ENCODE peak calls at places on chromosomes 7 and 10, in four cellular contexts. R is CD8-positive, alpha-beta T cell; A is posterior cingulate gyrus; V is HepG2. U is an unnamed sample.

GRCh38 chr7:28999839-29000238 is 41.7 kb upstream of the TRIL start:
- DNase-seq in R (no peak), V (no peak), A (no peak), U (no peak)

GRCh38 chr7:21967500-21968099 is 21.9 kb upstream of the CDCA7L start:
- DNase-seq in R (peak), A (no peak), V (no peak), U (no peak)

GRCh38 chr7:74002474-74003017 is 25.4 kb upstream of the ELN start:
- DNase-seq in A (peak), R (peak), V (no peak), U (no peak)

GRCh38 chr7:83166-83840 is 109.1 kb upstream of the FAM20C start:
- DNase-seq in R (no peak), A (no peak), V (no peak), U (no peak)

GRCh38 chr7:138666385-138666784 is 34.8 kb downstream of the SVOPL start:
- DNase-seq in A (no peak), R (no peak), V (peak), U (no peak)

GRCh38 chr7:45026984-45027773 is 27.2 kb downstream of the CCM2 start:
- DNase-seq in R (peak), V (peak), A (no peak), U (no peak)

GRCh38 chr10:6020806-6021205 is 41.4 kb downstream of the IL2RA start:
- DNase-seq in R (no peak), V (no peak), A (no peak), U (no peak)

GRCh38 chr7:117715784-117716445 is 157.3 kb downstream of the CTTNBP2 start:
- DNase-seq in R (no peak), V (peak), A (no peak), U (peak)

GRCh38 chr7:33193308-33193864 is 64.0 kb downstream of the BBS9 start:
- DNase-seq in V (no peak), R (no peak), A (no peak), U (no peak)

GRCh38 chr7:135919071-135919841 is 57.9 kb downstream of the MTPN start:
- DNase-seq in R (no peak), A (no peak), V (no peak), U (no peak)

GRCh38 chr10:128070161-128070560 is 56.1 kb downstream of the MKI67 start:
- DNase-seq in V (no peak), R (no peak), A (no peak), U (no peak)

GRCh38 chr7:86788948-86789347 is 145.2 kb downstream of the GRM3 start:
- DNase-seq in A (no peak), R (no peak), V (no peak), U (no peak)

GRCh38 chr7:105224884-105225651 is 163.7 kb downstream of the SRPK2 start:
- DNase-seq in V (no peak), A (no peak), R (no peak), U (no peak)

GRCh38 chr10:89202033-89202425 is 5.1 kb downstream of the CH25H start:
- DNase-seq in A (no peak), V (no peak), R (no peak), U (no peak)

GRCh38 chr10:14386202-14386593 is 55.5 kb upstream of the FRMD4A start:
- DNase-seq in A (no peak), R (no peak), V (no peak), U (no peak)

GRCh38 chr7:108189733-108190388 is 59.7 kb upstream of the LAMB4 start:
- DNase-seq in A (no peak), V (no peak), R (no peak), U (no peak)

GRCh38 chr7:132420527-132420926 is 155.7 kb downstream of the PLXNA4 start:
- DNase-seq in A (no peak), R (no peak), V (no peak), U (no peak)

GRCh38 chr7:126541416-126541815 is 711.3 kb downstream of the GRM8 start:
- DNase-seq in A (no peak), R (no peak), V (no peak), U (no peak)

GRCh38 chr7:13778967-13779366 is 210.5 kb downstream of the ETV1 start:
- DNase-seq in R (no peak), A (peak), V (no peak), U (no peak)

GRCh38 chr7:95473276-95473985 is 12.3 kb upstream of the ASB4 start:
- DNase-seq in V (no peak), A (no peak), R (no peak), U (peak)

GRCh38 chr7:1249731-1250130 is 17.1 kb downstream of the UNCX start:
- DNase-seq in A (peak), V (no peak), R (no peak), U (no peak)

GRCh38 chr7:72213081-72213480 is 199.1 kb downstream of the CALN1 start:
- DNase-seq in A (no peak), R (no peak), V (no peak), U (no peak)